ENCODE peak calls at places on chromosomes 12 and 14, in four cellular contexts. One of them, this sample, is unnamed.
A peak's percentile ranks its signal among the peaks of the same experiment; 100 is the strongest.

GRCh38 chr12:109827566-109828550 is 5.3 kb downstream of the TRPV4 start:
- DNase-seq in HEK293T: no peak
- DNase-seq in WTC11: no peak
- DNase-seq in K562: no peak
- DNase-seq in this sample: no peak

GRCh38 chr14:52840916-52841315 is 49.5 kb upstream of the GNPNAT1 start:
- DNase-seq in WTC11: no peak
- DNase-seq in K562: no peak
- DNase-seq in HEK293T: no peak
- DNase-seq in this sample: no peak

GRCh38 chr12:110498984-110499706 is 2.8 kb downstream of the VPS29 start:
- DNase-seq in K562: no peak
- DNase-seq in WTC11: no peak
- DNase-seq in HEK293T: no peak
- DNase-seq in this sample: peak; percentile 10

GRCh38 chr12:3107071-3107583 is 29.9 kb downstream of the TSPAN9 start:
- DNase-seq in K562: no peak
- DNase-seq in HEK293T: peak; percentile 40
- DNase-seq in WTC11: peak; percentile 36
- DNase-seq in this sample: no peak

GRCh38 chr14:37819155-37820015 is 224.0 kb downstream of the TTC6 start:
- DNase-seq in HEK293T: no peak
- DNase-seq in K562: no peak
- DNase-seq in WTC11: no peak
- DNase-seq in this sample: peak; percentile 97

GRCh38 chr12:54526800-54527630 is 22.4 kb upstream of the PDE1B start:
- DNase-seq in HEK293T: peak; percentile 69
- DNase-seq in WTC11: peak; percentile 92
- DNase-seq in K562: peak; percentile 76
- DNase-seq in this sample: peak; percentile 23

GRCh38 chr12:89461649-89462612 is 62.7 kb downstream of the GALNT4 start:
- DNase-seq in WTC11: no peak
- DNase-seq in K562: peak; percentile 14
- DNase-seq in HEK293T: peak; percentile 45
- DNase-seq in this sample: peak; percentile 44

GRCh38 chr12:38771871-38772270 is 133.5 kb downstream of the CPNE8 start:
- DNase-seq in WTC11: no peak
- DNase-seq in K562: no peak
- DNase-seq in HEK293T: no peak
- DNase-seq in this sample: no peak

GRCh38 chr14:101557321-101557695 is 4.0 kb upstream of the DIO3 start:
- DNase-seq in HEK293T: no peak
- DNase-seq in K562: no peak
- DNase-seq in WTC11: no peak
- DNase-seq in this sample: no peak

GRCh38 chr12:33265037-33265436 is 174.6 kb downstream of the SYT10 start:
- DNase-seq in HEK293T: no peak
- DNase-seq in WTC11: no peak
- DNase-seq in K562: no peak
- DNase-seq in this sample: no peak

GRCh38 chr12:96529912-96530311 is 40.5 kb downstream of the CFAP54 start:
- DNase-seq in WTC11: no peak
- DNase-seq in HEK293T: no peak
- DNase-seq in K562: no peak
- DNase-seq in this sample: no peak

GRCh38 chr12:80170915-80171314 is 71.6 kb downstream of the OTOGL start:
- DNase-seq in K562: no peak
- DNase-seq in WTC11: no peak
- DNase-seq in HEK293T: no peak
- DNase-seq in this sample: no peak

GRCh38 chr12:132541996-132542395 is 52.0 kb downstream of the FBRSL1 start:
- DNase-seq in WTC11: no peak
- DNase-seq in K562: no peak
- DNase-seq in HEK293T: no peak
- DNase-seq in this sample: no peak

GRCh38 chr12:109385339-109386078 is 37.8 kb downstream of the MYO1H start:
- DNase-seq in HEK293T: peak; percentile 44
- DNase-seq in K562: peak; percentile 12
- DNase-seq in WTC11: no peak
- DNase-seq in this sample: peak; percentile 32

DNA sequence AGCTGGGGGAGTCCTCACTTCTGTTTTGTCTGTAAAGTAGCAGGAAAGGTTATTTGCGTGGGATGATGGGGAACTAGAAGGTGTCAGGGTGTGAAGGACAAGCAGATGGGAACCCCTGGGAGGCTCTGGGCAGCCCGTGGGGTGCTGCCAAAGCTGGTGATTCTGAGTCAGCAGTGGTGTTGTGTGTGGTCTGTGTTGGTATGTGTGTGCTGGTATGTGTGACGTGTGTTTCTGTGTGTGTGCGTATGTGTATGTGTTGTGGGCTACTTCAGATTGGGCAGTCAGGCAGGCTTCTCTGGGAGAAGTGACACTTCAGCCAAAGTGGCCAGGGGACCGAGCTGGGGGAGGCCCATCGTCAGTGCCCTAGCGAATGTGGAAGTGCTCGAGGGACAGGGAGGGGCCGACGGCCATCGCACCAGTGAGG is 15.3 kb upstream of the BDKRB2 start:
- DNase-seq in WTC11: no peak
- DNase-seq in HEK293T: no peak
- DNase-seq in K562: no peak
- DNase-seq in this sample: no peak
- TF ChIP-seq ELF4 in WTC11: no peak
- TF ChIP-seq ELF4 in HEK293T: no peak
- TF ChIP-seq ELF4 in K562: no peak
- TF ChIP-seq ELF4 in this sample: no peak

DNA sequence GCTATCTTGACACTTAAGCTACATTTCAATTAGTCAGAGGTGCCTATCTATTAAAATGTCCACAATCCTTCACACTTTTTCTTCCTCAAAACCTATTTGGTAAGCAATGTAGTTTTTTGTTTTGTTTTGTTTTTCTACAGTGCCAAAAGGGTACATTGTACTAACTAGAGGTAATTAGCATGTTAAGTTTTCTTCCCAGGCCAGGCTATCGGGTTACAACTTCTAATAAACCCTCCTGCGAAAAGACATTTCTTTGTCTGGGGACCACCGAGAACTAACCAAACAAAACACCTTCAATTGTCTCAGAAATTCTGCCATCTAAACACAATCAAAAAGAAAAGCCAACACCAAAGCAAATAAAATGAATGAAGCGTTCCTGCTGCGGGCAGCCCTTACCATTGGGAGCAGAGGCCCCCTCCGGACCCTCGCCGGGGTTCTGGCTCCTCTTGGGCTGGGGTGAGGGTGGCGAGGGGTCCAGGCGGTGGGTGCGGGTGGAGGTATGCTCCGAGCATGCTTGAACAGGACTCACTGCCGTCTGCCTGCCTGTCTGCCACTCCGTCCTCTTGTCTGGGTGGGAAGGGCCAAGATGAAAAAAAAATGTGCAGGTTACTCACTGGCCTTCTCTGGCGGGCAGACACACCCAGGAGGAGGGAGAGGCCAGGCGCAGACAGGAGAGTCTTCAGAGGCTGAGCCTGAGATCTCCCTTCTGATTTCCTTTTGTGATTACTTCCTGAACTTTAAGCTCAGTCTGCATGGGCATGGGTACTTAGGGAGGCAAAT is 76.3 kb downstream of the STON2 start:
- DNase-seq in K562: no peak
- DNase-seq in WTC11: peak; percentile 53
- DNase-seq in HEK293T: peak; percentile 58
- DNase-seq in this sample: no peak
- TF ChIP-seq ELF4 in K562: no peak
- TF ChIP-seq ELF4 in WTC11: no peak
- TF ChIP-seq ELF4 in HEK293T: no peak
- TF ChIP-seq ELF4 in this sample: no peak

DNA sequence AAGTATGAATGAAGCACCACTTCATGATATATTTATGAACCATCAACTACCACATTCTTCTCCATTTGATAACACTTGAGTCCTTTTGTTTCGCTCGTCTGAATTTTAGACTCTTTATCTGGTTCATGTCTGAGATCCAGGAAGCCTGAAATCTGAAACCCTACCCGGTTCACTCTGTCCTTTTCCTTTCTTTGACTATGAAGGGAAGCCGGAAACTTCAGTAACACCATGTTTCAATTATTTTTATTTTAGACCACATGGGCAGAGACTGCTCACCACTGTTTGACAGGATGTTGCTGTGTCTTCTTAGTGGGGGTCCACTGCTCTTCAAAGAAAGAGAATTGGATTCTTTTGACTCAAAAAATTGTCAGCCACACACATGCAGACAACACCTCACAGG is 332.0 kb upstream of the FLRT2 start:
- DNase-seq in K562: no peak
- DNase-seq in HEK293T: no peak
- DNase-seq in WTC11: no peak
- DNase-seq in this sample: no peak
- TF ChIP-seq ELF4 in K562: no peak
- TF ChIP-seq ELF4 in HEK293T: no peak
- TF ChIP-seq ELF4 in WTC11: no peak
- TF ChIP-seq ELF4 in this sample: no peak

GRCh38 chr12:21773799-21774198 is 707 bp downstream of the KCNJ8 start:
- DNase-seq in K562: no peak
- DNase-seq in HEK293T: no peak
- DNase-seq in WTC11: no peak
- DNase-seq in this sample: no peak
- TF ChIP-seq ELF4 in K562: no peak
- TF ChIP-seq ELF4 in HEK293T: no peak
- TF ChIP-seq ELF4 in WTC11: no peak
- TF ChIP-seq ELF4 in this sample: no peak

DNA sequence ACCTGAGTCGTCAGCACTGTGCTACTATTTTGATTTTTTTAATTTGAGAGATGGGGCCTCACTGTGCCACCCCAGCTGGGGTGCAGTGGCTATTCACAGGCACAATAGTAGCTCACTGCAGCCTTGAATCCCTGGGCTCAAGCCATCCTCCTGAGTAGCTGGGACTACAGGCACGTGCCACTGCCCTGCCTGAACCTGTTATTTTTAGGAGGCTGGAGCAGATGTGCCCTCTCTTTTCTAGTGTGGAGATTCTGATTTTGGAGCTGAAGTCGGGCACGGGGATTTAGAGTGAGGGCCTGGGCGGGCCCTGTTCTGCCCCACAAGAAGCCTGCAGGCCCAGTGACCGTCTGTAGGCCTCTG is 17.3 kb downstream of the SLC25A47 start:
- DNase-seq in HEK293T: no peak
- DNase-seq in WTC11: no peak
- DNase-seq in K562: no peak
- DNase-seq in this sample: no peak
- TF ChIP-seq ELF4 in HEK293T: no peak
- TF ChIP-seq ELF4 in WTC11: no peak
- TF ChIP-seq ELF4 in K562: no peak
- TF ChIP-seq ELF4 in this sample: no peak

This sample was measured in HepG2.